ENCODE peak calls at places on chromosomes 3 and 15, in eight cellular contexts. T is WTC11, N is neural crest cell, K is HT1080, Q is T follicular helper cell, X is AG08396, R is anterior cingulate cortex, A is mesothelial cell of epicardium. Y is an unnamed sample.

GRCh38 chr15:40928975-40929729 is at the start of gene DLL4:
- DNase-seq in Q (no peak), K (peak), R (no peak), N (peak), A (no peak), X (peak), T (peak), Y (no peak)

GRCh38 chr3:42661593-42662022 is 8.1 kb downstream of the ZBTB47 start:
- DNase-seq in T (no peak), Q (no peak), R (no peak), X (no peak), N (no peak), A (no peak), K (no peak), Y (no peak)

GRCh38 chr15:70741107-70741511 is 22.2 kb downstream of the UACA start:
- DNase-seq in X (peak), R (no peak), A (no peak), Q (no peak), K (peak), N (no peak), T (no peak), Y (no peak)

GRCh38 chr3:51373658-51374421 is 11.3 kb upstream of the MANF start:
- DNase-seq in R (no peak), A (no peak), N (no peak), Q (no peak), K (no peak), T (no peak), X (no peak), Y (no peak)

GRCh38 chr15:38864827-38865604 is 300.4 kb upstream of the RASGRP1 start:
- DNase-seq in A (no peak), K (no peak), X (peak), N (no peak), R (no peak), T (no peak), Q (no peak), Y (no peak)

GRCh38 chr3:32313723-32314473 is 75.4 kb downstream of the CMTM8 start:
- DNase-seq in A (no peak), K (peak), X (no peak), R (no peak), T (no peak), Q (no peak), N (no peak), Y (no peak)

GRCh38 chr3:38117163-38117716 is 19.7 kb downstream of the ACAA1 start:
- DNase-seq in N (no peak), A (no peak), T (no peak), R (no peak), K (no peak), X (no peak), Q (no peak), Y (peak)

GRCh38 chr15:41746802-41747201 is 27.5 kb upstream of the MAPKBP1 start:
- DNase-seq in R (no peak), A (no peak), X (no peak), N (no peak), T (no peak), K (no peak), Q (no peak), Y (no peak)

GRCh38 chr3:47151836-47152235 is 12.1 kb downstream of the SETD2 start:
- DNase-seq in R (no peak), Q (no peak), K (no peak), X (no peak), T (no peak), N (no peak), A (no peak), Y (no peak)

GRCh38 chr3:128727485-128727884 is 1.5 kb downstream of the RAB7A start:
- DNase-seq in N (no peak), A (no peak), Q (no peak), K (no peak), X (no peak), T (no peak), R (no peak), Y (no peak)

GRCh38 chr3:189851682-189852081 is 220.5 kb downstream of the TP63 start:
- DNase-seq in Q (no peak), N (no peak), A (no peak), T (no peak), X (no peak), R (no peak), K (no peak), Y (no peak)

GRCh38 chr3:50490438-50490970 is 12.9 kb downstream of the CACNA2D2 start:
- DNase-seq in K (no peak), N (no peak), Q (no peak), X (no peak), A (no peak), T (no peak), R (no peak), Y (no peak)

GRCh38 chr3:99269606-99270355 is 368.3 kb upstream of the DCBLD2 start:
- DNase-seq in R (no peak), Q (no peak), T (no peak), N (no peak), X (no peak), K (no peak), A (no peak), Y (peak)

GRCh38 chr15:95718441-95718840 is 612.1 kb upstream of the NR2F2 start:
- DNase-seq in N (no peak), K (no peak), T (no peak), Q (no peak), A (no peak), R (no peak), X (no peak), Y (no peak)

GRCh38 chr3:188974856-188975611 is 196.7 kb upstream of the TPRG1 start:
- DNase-seq in K (peak), T (no peak), N (no peak), X (peak), R (no peak), A (no peak), Q (no peak), Y (no peak)

GRCh38 chr15:57485869-57486268 is 105.8 kb upstream of the MYZAP start:
- DNase-seq in N (no peak), K (peak), Q (no peak), A (no peak), X (peak), R (no peak), T (peak), Y (no peak)

GRCh38 chr15:27339138-27339537 is 368.2 kb downstream of the GABRG3 start:
- DNase-seq in K (no peak), Q (no peak), X (no peak), R (no peak), T (no peak), A (no peak), N (no peak), Y (no peak)

GRCh38 chr15:40892449-40893012 is 1.7 kb upstream of the VPS18 start:
- DNase-seq in R (no peak), Q (no peak), A (no peak), N (no peak), K (no peak), T (no peak), X (no peak), Y (no peak)

GRCh38 chr15:33218071-33218491 is 23.6 kb upstream of the FMN1 start:
- DNase-seq in K (no peak), A (no peak), X (no peak), T (no peak), N (no peak), Q (no peak), R (no peak), Y (no peak)

GRCh38 chr3:54176106-54176505 is 53.8 kb downstream of the CACNA2D3 start:
- DNase-seq in T (no peak), K (no peak), R (no peak), N (no peak), X (no peak), A (no peak), Q (no peak), Y (no peak)

GRCh38 chr3:40615110-40615915 is 90.6 kb downstream of the ZNF621 start:
- DNase-seq in Q (no peak), N (peak), X (no peak), R (peak), T (peak), K (no peak), A (no peak), Y (no peak)

GRCh38 chr3:14507757-14508504 is 32.2 kb downstream of the GRIP2 start:
- DNase-seq in A (no peak), T (no peak), K (no peak), R (no peak), X (no peak), N (no peak), Q (no peak), Y (no peak)

GRCh38 chr3:134126153-134126552 is 96.4 kb upstream of the SLCO2A1 start:
- DNase-seq in N (no peak), K (no peak), Q (no peak), T (no peak), R (no peak), A (no peak), X (no peak), Y (no peak)

GRCh38 chr15:68154923-68155559 is 50.1 kb downstream of the CALML4 start:
- DNase-seq in T (peak), N (peak), K (peak), R (no peak), Q (peak), X (peak), A (no peak), Y (no peak)

GRCh38 chr3:122305818-122306621 is 19.0 kb upstream of the CSTA start:
- DNase-seq in R (no peak), T (peak), Q (no peak), A (no peak), N (no peak), K (peak), X (no peak), Y (no peak)

GRCh38 chr3:14510838-14511622 is 29.1 kb downstream of the GRIP2 start:
- DNase-seq in R (no peak), N (no peak), Q (no peak), T (no peak), K (no peak), A (no peak), X (no peak), Y (no peak)

GRCh38 chr15:78174398-78174797 is 25.2 kb downstream of the IDH3A start:
- DNase-seq in N (no peak), X (no peak), T (no peak), A (no peak), R (no peak), Q (no peak), K (no peak), Y (no peak)

GRCh38 chr3:59364471-59364870 is 314.6 kb upstream of the CFAP20DC start:
- DNase-seq in Q (no peak), X (no peak), A (no peak), T (no peak), R (no peak), N (no peak), K (no peak), Y (no peak)

GRCh38 chr3:5219216-5219615 is 31.7 kb downstream of the EDEM1 start:
- DNase-seq in K (no peak), Q (no peak), N (no peak), A (no peak), T (peak), X (no peak), R (no peak), Y (no peak)

GRCh38 chr3:47017504-47018268 is 38.2 kb downstream of the NBEAL2 start:
- DNase-seq in N (no peak), X (no peak), R (no peak), Q (no peak), T (no peak), A (no peak), K (peak), Y (no peak)

GRCh38 chr3:143016321-143016972 is 15.1 kb downstream of the U2SURP start:
- DNase-seq in R (no peak), A (no peak), N (no peak), T (no peak), K (peak), X (no peak), Q (no peak), Y (no peak)

GRCh38 chr3:61701019-61701418 is 139.6 kb downstream of the PTPRG start:
- DNase-seq in X (no peak), N (no peak), A (no peak), T (no peak), R (no peak), K (no peak), Q (no peak), Y (no peak)

GRCh38 chr3:109098245-109098644 is 19.7 kb downstream of the MORC1 start:
- DNase-seq in T (peak), Q (no peak), X (no peak), K (peak), N (no peak), A (no peak), R (no peak), Y (no peak)

GRCh38 chr15:86002444-86002843 is 77.2 kb upstream of the AGBL1 start:
- DNase-seq in R (no peak), T (no peak), Q (no peak), N (no peak), K (no peak), A (no peak), X (no peak), Y (no peak)

Y was measured in posterior cingulate gyrus.